ENCODE peak calls at places on chromosome 5, in nine cellular contexts. R is substantia nigra; B is GM23338; Z is PC-3; U is CD4-positive, alpha-beta memory T cell; G is effector memory CD4-positive, alpha-beta T cell; P is adrenal gland; Q is HCT116; X is heart left ventricle. I is an unnamed sample.
A peak's percentile ranks its signal among the peaks of the same experiment; 100 is the strongest.

GRCh38 chr5:113487779-113488644 is at the start of gene MCC:
- DNase-seq in R (peak; percentile 38), B (peak; percentile 89), Z (peak; percentile 76), U (peak; percentile 38), G (peak; percentile 13), P (peak; percentile 81), Q (peak; percentile 73), X (peak; percentile 77), I (peak; percentile 90)

GRCh38 chr5:109920736-109921135 is 231.0 kb downstream of the MAN2A1 start:
- DNase-seq in R (no peak), B (no peak), Z (no peak), U (no peak), G (no peak), P (no peak), Q (no peak), X (no peak), I (no peak)

GRCh38 chr5:109485030-109485429 is 75.3 kb upstream of the PJA2 start:
- DNase-seq in R (peak; percentile 41), B (no peak), Z (no peak), U (no peak), G (no peak), P (peak; percentile 63), Q (no peak), X (peak; percentile 48), I (peak; percentile 55)

GRCh38 chr5:160312139-160312959 is at the start of gene CCNJL:
- DNase-seq in R (peak; percentile 12), B (peak; percentile 90), Z (peak; percentile 74), U (no peak), G (no peak), P (peak; percentile 79), Q (no peak), X (peak; percentile 69), I (peak; percentile 68)

GRCh38 chr5:57662991-57663390 is 180.4 kb upstream of the ACTBL2 start:
- DNase-seq in R (no peak), B (no peak), Z (no peak), U (no peak), G (no peak), P (no peak), Q (no peak), X (peak; percentile 32), I (no peak)

GRCh38 chr5:111830333-111830732 is 73.3 kb upstream of the NREP start:
- DNase-seq in R (no peak), B (no peak), Z (peak; percentile 98), U (no peak), G (no peak), P (no peak), Q (peak; percentile 41), X (no peak), I (no peak)

GRCh38 chr5:126514159-126515141 is 80.6 kb downstream of the ALDH7A1 start:
- DNase-seq in R (no peak), B (no peak), Z (no peak), U (no peak), G (no peak), P (no peak), Q (no peak), X (no peak), I (no peak)

GRCh38 chr5:34959323-34959722 is 30.0 kb downstream of the DNAJC21 start:
- DNase-seq in R (no peak), B (no peak), Z (peak; percentile 75), U (no peak), G (no peak), P (no peak), Q (no peak), X (no peak), I (no peak)

GRCh38 chr5:99060306-99061261 is 131.8 kb upstream of the CHD1 start:
- DNase-seq in R (peak; percentile 65), B (peak; percentile 80), Z (peak; percentile 94), U (peak; percentile 83), G (peak; percentile 80), P (peak; percentile 72), Q (peak; percentile 62), X (peak; percentile 52), I (peak; percentile 84)

GRCh38 chr5:78972654-78973428 is 12.3 kb downstream of the ARSB start:
- DNase-seq in R (no peak), B (no peak), Z (peak; percentile 7), U (no peak), G (no peak), P (peak; percentile 24), Q (no peak), X (peak; percentile 33), I (no peak)

GRCh38 chr5:37717613-37718431 is 122.0 kb downstream of the GDNF start:
- DNase-seq in R (no peak), B (no peak), Z (peak; percentile 93), U (no peak), G (no peak), P (peak; percentile 40), Q (no peak), X (peak; percentile 22), I (peak; percentile 58)

DNA sequence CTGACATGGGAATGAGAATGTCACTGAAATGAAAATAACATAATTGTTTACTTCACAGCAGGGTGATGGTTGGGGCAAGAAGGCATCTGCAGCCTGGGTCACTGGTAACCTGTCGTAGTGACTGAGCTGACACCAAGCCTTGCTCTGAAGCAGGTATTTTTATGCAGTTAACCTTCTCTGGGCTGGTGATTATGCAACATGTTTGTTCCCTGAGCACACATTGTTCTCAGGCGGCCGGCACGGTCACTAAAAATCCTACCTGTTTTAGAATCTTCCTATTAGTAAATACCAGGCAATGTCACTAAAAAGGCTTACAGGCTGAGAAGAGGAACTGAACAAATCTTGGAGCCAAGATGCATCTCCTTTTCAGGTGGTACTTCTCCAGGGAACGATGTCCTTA is 157.8 kb upstream of the NR3C1 start:
- DNase-seq in R (no peak), B (peak; percentile 11), Z (no peak), U (no peak), G (no peak), P (no peak), Q (no peak), X (no peak), I (no peak)
- H3K27ac ChIP-seq in R (no peak overlapping the region), B (no peak overlapping the region), Z (no peak overlapping the region), U (no peak overlapping the region), G (no peak overlapping the region), P (no peak overlapping the region), Q (no peak overlapping the region), X (no peak overlapping the region), I (no peak overlapping the region)

GRCh38 chr5:32678472-32678871 is 32.6 kb upstream of the NPR3 start:
- DNase-seq in R (no peak), B (no peak), Z (no peak), U (no peak), G (no peak), P (no peak), Q (no peak), X (no peak), I (no peak)
- H3K27ac ChIP-seq in R (no peak overlapping the region), B (no peak overlapping the region), Z (no peak overlapping the region), U (no peak overlapping the region), G (no peak overlapping the region), P (no peak overlapping the region), Q (no peak overlapping the region), X (no peak overlapping the region), I (no peak overlapping the region)

GRCh38 chr5:169804861-169805260 is 167.8 kb downstream of the DOCK2 start:
- DNase-seq in R (no peak), B (no peak), Z (no peak), U (no peak), G (no peak), P (no peak), Q (no peak), X (no peak), I (no peak)

GRCh38 chr5:169805937-169806700 is 169.0 kb downstream of the DOCK2 start:
- DNase-seq in R (no peak), B (no peak), Z (no peak), U (no peak), G (no peak), P (no peak), Q (no peak), X (no peak), I (no peak)

GRCh38 chr5:169808118-169808581 is 171.1 kb downstream of the DOCK2 start:
- DNase-seq in R (no peak), B (peak; percentile 81), Z (no peak), U (no peak), G (no peak), P (no peak), Q (no peak), X (no peak), I (no peak)

GRCh38 chr5:169803077-169803981 is 166.3 kb downstream of the DOCK2 start:
- DNase-seq in R (no peak), B (no peak), Z (peak; percentile 33), U (no peak), G (no peak), P (no peak), Q (no peak), X (peak; percentile 42), I (no peak)

DNA sequence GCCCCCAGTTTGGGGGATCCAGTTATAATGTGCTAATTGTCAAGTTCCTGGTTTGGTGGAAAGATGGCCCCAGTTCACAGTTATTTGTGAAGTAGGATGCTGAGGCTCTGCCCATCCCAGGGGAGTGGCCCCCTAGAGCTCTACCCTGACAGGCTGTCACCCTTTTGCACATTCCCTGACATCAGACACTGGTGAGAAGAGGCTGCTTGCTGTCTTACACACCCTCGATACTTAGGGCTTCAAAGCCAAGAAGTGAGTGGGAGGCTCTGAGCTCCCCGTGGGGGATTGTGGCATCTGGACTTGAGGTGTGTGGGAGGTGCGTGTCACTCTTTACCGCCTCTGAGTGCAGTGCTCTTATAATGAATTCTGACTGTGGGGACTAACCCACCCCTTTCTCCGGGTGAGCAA is 168.5 kb downstream of the DOCK2 start:
- DNase-seq in R (no peak), B (no peak), Z (no peak), U (peak; percentile 3), G (no peak), P (no peak), Q (no peak), X (no peak), I (no peak)
- H3K27ac ChIP-seq in R (no peak overlapping the region), B (no peak overlapping the region), Z (no peak overlapping the region), U (no peak overlapping the region), G (no peak overlapping the region), P (no peak overlapping the region), Q (no peak overlapping the region), X (no peak overlapping the region), I (no peak overlapping the region)

DNA sequence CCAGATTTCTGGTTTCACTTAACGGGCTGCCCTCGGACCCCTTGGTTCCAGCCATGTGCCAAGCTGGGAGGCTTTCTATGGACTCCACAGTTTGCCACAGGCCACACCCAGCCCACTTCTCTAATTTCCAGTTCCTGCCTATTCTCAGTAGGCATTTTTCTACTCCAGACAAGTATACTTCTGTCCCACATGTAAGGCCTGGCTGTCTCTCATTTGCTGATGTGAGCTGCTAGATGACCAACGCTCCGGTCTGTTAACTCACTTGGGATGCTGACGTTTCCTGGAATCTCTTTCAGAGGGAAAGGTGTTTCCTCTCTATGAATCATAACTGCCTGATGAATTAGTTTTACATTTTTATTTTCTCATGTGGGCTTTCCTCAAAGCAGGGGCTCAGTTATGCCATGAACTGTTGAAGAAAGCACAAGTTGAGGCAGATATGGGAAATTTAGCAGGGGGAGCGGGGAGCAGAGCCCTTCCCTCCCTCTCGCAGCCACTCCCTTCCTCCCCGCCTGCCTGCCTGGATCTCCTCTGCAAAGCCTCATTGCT is 36.3 kb downstream of the ERGIC1 start:
- DNase-seq in R (no peak), B (no peak), Z (peak; percentile 91), U (no peak), G (no peak), P (no peak), Q (no peak), X (peak; percentile 67), I (peak; percentile 62)
- H3K27ac ChIP-seq in R (peak overlapping the region; percentile 58), B (peak overlapping the region; percentile 45), Z (peak overlapping the region; percentile 99), U (no peak overlapping the region), G (no peak overlapping the region), P (peak overlapping the region; percentile 91), Q (no peak overlapping the region), X (peak overlapping the region; percentile 94), I (peak overlapping the region; percentile 86)

GRCh38 chr5:150065346-150065745 is 21.0 kb downstream of the CSF1R start:
- DNase-seq in R (no peak), B (peak; percentile 16), Z (no peak), U (no peak), G (no peak), P (no peak), Q (no peak), X (peak; percentile 46), I (peak; percentile 79)
- H3K27ac ChIP-seq in R (peak overlapping the region; percentile 28), B (no peak overlapping the region), Z (no peak overlapping the region), U (no peak overlapping the region), G (no peak overlapping the region), P (no peak overlapping the region), Q (no peak overlapping the region), X (no peak overlapping the region), I (no peak overlapping the region)

I was measured in left lung.